ENCODE peak calls at places on chromosomes 2 and 18, in five cellular contexts. Q, L, R, B and J are unnamed samples.

GRCh38 chr2:150478206-150478974 is 9.1 kb downstream of the RND3 start:
- DNase-seq in Q (peak; percentile 22), L (no peak), R (no peak), B (no peak), J (peak; percentile 79)

GRCh38 chr2:10326151-10326616 is 23.5 kb downstream of the HPCAL1 start:
- DNase-seq in Q (no peak), L (no peak), R (no peak), B (no peak), J (no peak)

GRCh38 chr2:65431417-65432226 is 777 bp downstream of the SPRED2 start:
- DNase-seq in Q (no peak), L (no peak), R (peak; percentile 36), B (no peak), J (peak; percentile 58)

GRCh38 chr2:143907801-143908200 is 612.1 kb downstream of the ZEB2 start:
- DNase-seq in Q (peak; percentile 38), L (no peak), R (peak; percentile 12), B (no peak), J (no peak)

GRCh38 chr2:194203898-194204297 is 1453.1 kb upstream of the SLC39A10 start:
- DNase-seq in Q (no peak), L (peak; percentile 70), R (peak; percentile 7), B (peak; percentile 9), J (no peak)

GRCh38 chr18:8609711-8610441 is 639 bp downstream of the RAB12 start:
- DNase-seq in Q (no peak), L (no peak), R (no peak), B (no peak), J (peak; percentile 14)

GRCh38 chr2:24313744-24314632 is 46.3 kb downstream of the ITSN2 start:
- DNase-seq in Q (no peak), L (peak; percentile 27), R (peak; percentile 40), B (no peak), J (no peak)

GRCh38 chr2:179825494-179825893 is 35.9 kb downstream of the ZNF385B start:
- DNase-seq in Q (no peak), L (peak; percentile 29), R (no peak), B (no peak), J (no peak)

GRCh38 chr2:4499316-4499715 is 795.9 kb downstream of the DCDC2C start:
- DNase-seq in Q (no peak), L (no peak), R (no peak), B (no peak), J (no peak)

GRCh38 chr18:48228841-48229240 is 180.3 kb downstream of the ZBTB7C start:
- DNase-seq in Q (no peak), L (no peak), R (peak; percentile 4), B (no peak), J (no peak)

GRCh38 chr2:64750001-64750816 is 96.5 kb upstream of the SERTAD2 start:
- DNase-seq in Q (no peak), L (peak; percentile 56), R (peak; percentile 50), B (no peak), J (peak; percentile 26)